ENCODE peak calls at places on chromosome 6, in six cellular contexts. P is HCT116, Q is SK-N-SH, R is HepG2, G is H1, Y is K562. X is an unnamed sample.

GRCh38 chr6:117477988-117478852 is 4.3 kb upstream of the DCBLD1 start:
- DNase-seq in P (no peak), G (no peak), Q (no peak), R (peak; percentile 97), Y (peak; percentile 33), X (no peak)

GRCh38 chr6:18600236-18600635 is 213.1 kb downstream of the RNF144B start:
- DNase-seq in Q (no peak), P (no peak), Y (no peak), G (no peak), R (no peak), X (no peak)

GRCh38 chr6:131060311-131060710 is 2.7 kb downstream of the EPB41L2 start:
- DNase-seq in P (no peak), Q (no peak), R (no peak), Y (no peak), G (no peak), X (no peak)

GRCh38 chr6:137769797-137770362 is 97.2 kb upstream of the TNFAIP3 start:
- DNase-seq in R (no peak), Y (no peak), P (no peak), Q (no peak), G (no peak), X (no peak)

GRCh38 chr6:158512809-158513208 is 47.1 kb upstream of the TMEM181 start:
- DNase-seq in G (no peak), P (no peak), Q (no peak), Y (no peak), R (no peak), X (no peak)

GRCh38 chr6:141269684-141270083 is 863.0 kb upstream of the GJE1 start:
- DNase-seq in P (no peak), R (no peak), Q (no peak), Y (no peak), G (no peak), X (no peak)

GRCh38 chr6:2580996-2581395 is 169.7 kb downstream of the MYLK4 start:
- DNase-seq in P (no peak), Q (no peak), G (no peak), Y (no peak), R (no peak), X (no peak)

GRCh38 chr6:84330325-84330724 is 102.9 kb upstream of the CEP162 start:
- DNase-seq in P (no peak), R (no peak), Q (no peak), Y (no peak), G (no peak), X (no peak)

GRCh38 chr6:40713002-40713719 is 126.0 kb upstream of the LRFN2 start:
- DNase-seq in G (no peak), R (no peak), P (no peak), Y (no peak), Q (no peak), X (no peak)

GRCh38 chr6:43389713-43390265 is 20.3 kb upstream of the ZNF318 start:
- DNase-seq in P (no peak), R (no peak), Q (no peak), Y (no peak), G (no peak), X (no peak)

GRCh38 chr6:135680964-135681913 is 170.3 kb upstream of the PDE7B start:
- DNase-seq in R (no peak), P (no peak), G (no peak), Q (no peak), Y (no peak), X (no peak)

GRCh38 chr6:5214570-5215052 is 46.1 kb downstream of the LYRM4 start:
- DNase-seq in Q (peak; percentile 54), P (peak; percentile 4), G (peak; percentile 41), R (peak; percentile 25), Y (peak; percentile 84), X (peak; percentile 49)

GRCh38 chr6:89927788-89928565 is 33.7 kb downstream of the GJA10 start:
- DNase-seq in Y (no peak), G (no peak), R (no peak), Q (no peak), P (no peak), X (no peak)

GRCh38 chr6:3208096-3208774 is 19.2 kb downstream of the TUBB2B start:
- DNase-seq in Y (no peak), R (no peak), P (no peak), G (no peak), Q (peak; percentile 42), X (no peak)

GRCh38 chr6:446418-447366 is 55.1 kb downstream of the IRF4 start:
- DNase-seq in R (no peak), Y (no peak), P (no peak), Q (no peak), G (no peak), X (no peak)

GRCh38 chr6:449057-449430 is 57.5 kb downstream of the IRF4 start:
- DNase-seq in Q (no peak), P (no peak), R (no peak), Y (no peak), G (no peak), X (no peak)

GRCh38 chr6:445571-446417 is 54.2 kb downstream of the IRF4 start:
- DNase-seq in Y (no peak), Q (no peak), R (no peak), P (no peak), G (no peak), X (no peak)

GRCh38 chr6:448296-449056 is 56.9 kb downstream of the IRF4 start:
- DNase-seq in P (no peak), R (no peak), G (no peak), Q (no peak), Y (no peak), X (no peak)

DNA sequence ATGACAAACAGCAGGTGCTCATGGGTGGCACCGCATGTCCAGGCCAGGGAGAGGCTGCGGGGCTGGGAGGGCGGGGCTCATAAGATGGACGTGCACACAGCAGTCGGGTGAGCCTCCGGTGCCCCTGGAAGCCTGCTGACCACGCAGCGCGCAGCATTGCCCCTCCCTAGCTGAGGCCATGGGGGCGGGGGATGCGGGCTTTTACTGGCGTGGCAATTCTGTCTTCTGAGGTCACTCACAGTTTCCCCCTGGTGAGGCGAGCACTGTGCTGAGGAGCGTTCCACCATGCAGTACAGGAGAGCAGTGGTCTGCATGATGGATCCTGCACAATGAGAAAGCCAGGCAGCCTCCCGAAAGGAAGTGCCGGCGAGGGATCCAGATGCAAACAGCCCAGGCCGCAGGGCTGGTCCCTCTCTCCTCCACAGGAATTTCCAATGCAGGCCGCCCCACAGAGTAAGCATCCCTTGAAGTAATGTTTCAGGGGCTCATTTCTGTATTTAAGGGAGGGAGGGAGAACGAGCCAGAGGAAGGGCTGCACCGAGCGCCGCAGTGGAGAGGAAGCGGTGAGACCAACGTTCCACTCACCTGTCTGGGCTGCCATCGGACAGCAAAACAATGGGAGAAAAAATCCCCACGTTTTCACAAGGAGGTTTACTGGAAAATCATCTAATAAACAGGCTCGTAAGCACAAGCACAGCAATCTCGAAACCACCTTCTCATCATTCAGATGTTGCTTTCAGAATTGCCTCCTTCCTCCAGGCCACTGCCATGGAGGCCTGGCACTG is 56.0 kb downstream of the IRF4 start:
- DNase-seq in G (no peak), Q (no peak), P (no peak), Y (no peak), R (no peak), X (no peak)
- TF ChIP-seq JUND in G (no peak), Q (no peak), P (no peak), Y (no peak), R (no peak), X (no peak)

GRCh38 chr6:79833264-79833663 is 114.1 kb downstream of the ELOVL4 start:
- DNase-seq in R (no peak), Y (no peak), Q (peak; percentile 58), G (no peak), P (no peak), X (peak; percentile 31)

GRCh38 chr6:79832723-79833122 is 114.6 kb downstream of the ELOVL4 start:
- DNase-seq in R (no peak), Q (no peak), G (no peak), P (no peak), Y (no peak), X (no peak)

GRCh38 chr6:79838851-79839250 is 108.5 kb downstream of the ELOVL4 start:
- DNase-seq in P (no peak), G (no peak), R (no peak), Y (no peak), Q (no peak), X (no peak)

DNA sequence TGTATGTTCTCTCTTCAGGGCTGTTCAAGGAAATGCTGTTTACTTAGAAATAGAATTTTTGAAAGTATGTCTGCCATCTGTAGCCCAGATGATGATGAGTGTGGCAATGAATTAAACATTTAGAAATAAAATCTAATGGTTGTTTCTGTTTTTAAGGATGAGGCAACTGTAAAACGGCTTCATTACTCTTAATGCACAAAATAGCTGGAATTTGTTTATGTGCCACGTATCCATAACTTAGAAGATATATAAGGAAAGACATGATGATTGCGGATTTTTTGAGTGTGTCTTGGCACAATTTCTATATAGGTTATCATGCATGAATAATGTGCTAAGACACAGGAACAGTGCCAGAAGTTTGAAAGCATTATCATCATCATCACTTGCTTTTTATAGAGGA is 113.5 kb downstream of the ELOVL4 start:
- DNase-seq in Q (no peak), P (no peak), R (no peak), Y (no peak), G (no peak), X (no peak)
- TF ChIP-seq JUND in Q (no peak), P (no peak), R (no peak), Y (no peak), G (no peak), X (no peak)

DNA sequence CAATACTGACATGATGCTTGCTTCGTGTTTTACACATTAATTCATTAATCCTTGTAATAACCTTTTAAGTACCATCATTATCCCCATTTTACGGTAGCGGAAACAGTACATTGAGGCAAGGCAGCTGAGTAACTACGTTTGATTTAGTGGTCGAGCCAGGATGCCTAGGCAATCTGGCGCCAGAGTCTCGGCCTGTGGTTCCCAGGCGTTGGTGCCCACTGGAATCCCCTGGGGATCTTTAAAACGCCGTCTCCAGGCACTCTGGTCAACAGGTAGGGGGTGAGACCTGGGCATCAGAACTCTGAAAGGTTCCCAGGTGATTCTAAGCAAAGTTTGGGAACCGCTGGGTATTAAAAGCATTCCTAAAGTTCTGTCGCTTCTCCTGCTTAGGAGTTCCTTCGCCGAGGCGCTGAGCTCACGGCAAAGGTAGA is 998 bp downstream of the DTNBP1 start:
- DNase-seq in G (no peak), R (no peak), Q (no peak), P (no peak), Y (no peak), X (no peak)
- TF ChIP-seq JUND in G (no peak), R (no peak), Q (no peak), P (no peak), Y (no peak), X (no peak)

GRCh38 chr6:111938710-111939109 is 65.5 kb upstream of the FYN start:
- DNase-seq in G (no peak), Q (no peak), Y (no peak), P (no peak), R (peak; percentile 35), X (no peak)
- TF ChIP-seq JUND in G (no peak), Q (peak; percentile 5), Y (no peak), P (no peak), R (no peak), X (no peak)